ENCODE peak calls at places on chromosome 16, in four cellular contexts. L is mucosa of descending colon; J is CD8-positive, alpha-beta T cell; A is IMR-90. H is an unnamed sample.
A peak's percentile ranks its signal among the peaks of the same experiment; 100 is the strongest.

GRCh38 chr16:70713342-70713741 is 27.5 kb upstream of the MTSS2 start:
- DNase-seq in L (no peak), J (no peak), A (no peak), H (no peak)

GRCh38 chr16:53865492-53865863 is 161.5 kb downstream of the FTO start:
- DNase-seq in L (no peak), J (no peak), A (no peak), H (no peak)

GRCh38 chr16:8788578-8789172 is 8.8 kb downstream of the TMEM186 start:
- DNase-seq in L (peak; percentile 89), J (no peak), A (no peak), H (no peak)

GRCh38 chr16:54585094-54585493 is 298.5 kb upstream of the IRX3 start:
- DNase-seq in L (no peak), J (no peak), A (no peak), H (no peak)

GRCh38 chr16:56874800-56875199 is 9.8 kb downstream of the SLC12A3 start:
- DNase-seq in L (no peak), J (no peak), A (peak; percentile 11), H (no peak)

GRCh38 chr16:3305109-3306068 is at the start of the genes TIGD7 and ZNF75A:
- DNase-seq in L (peak; percentile 88), J (peak; percentile 91), A (peak; percentile 88), H (peak; percentile 97)

GRCh38 chr16:56257260-56257659 is 66.0 kb downstream of the GNAO1 start:
- DNase-seq in L (peak; percentile 65), J (no peak), A (peak; percentile 9), H (no peak)

GRCh38 chr16:27174007-27174406 is 29.3 kb upstream of the KDM8 start:
- DNase-seq in L (peak; percentile 24), J (peak; percentile 71), A (no peak), H (peak; percentile 85)

GRCh38 chr16:10130482-10130996 is 51.7 kb downstream of the GRIN2A start:
- DNase-seq in L (no peak), J (no peak), A (no peak), H (no peak)

GRCh38 chr16:61148930-61149329 is 887.3 kb downstream of the CDH8 start:
- DNase-seq in L (no peak), J (no peak), A (no peak), H (no peak)

GRCh38 chr16:86697715-86698114 is 119.4 kb downstream of the FOXL1 start:
- DNase-seq in L (no peak), J (no peak), A (peak; percentile 49), H (no peak)

GRCh38 chr16:66272461-66272860 is 94.0 kb upstream of the CDH5 start:
- DNase-seq in L (no peak), J (no peak), A (no peak), H (no peak)

GRCh38 chr16:2690852-2691251 is 8.5 kb downstream of the KCTD5 start:
- DNase-seq in L (no peak), J (no peak), A (no peak), H (no peak)

GRCh38 chr16:86570542-86571196 is 4.0 kb downstream of the FOXC2 start:
- DNase-seq in L (no peak), J (no peak), A (no peak), H (no peak)

GRCh38 chr16:57588821-57589220 is 39.6 kb upstream of the ADGRG1 start:
- DNase-seq in L (no peak), J (no peak), A (no peak), H (no peak)

GRCh38 chr16:72829846-72830620 is 217.9 kb downstream of the ZFHX3 start:
- DNase-seq in L (no peak), J (no peak), A (peak; percentile 75), H (no peak)

GRCh38 chr16:23712976-23713375 is at the start of gene ERN2:
- DNase-seq in L (peak; percentile 82), J (no peak), A (no peak), H (peak; percentile 67)

GRCh38 chr16:87789437-87790277 is 23.9 kb upstream of the KLHDC4 start:
- DNase-seq in L (no peak), J (no peak), A (peak; percentile 86), H (no peak)

GRCh38 chr16:79756571-79756970 is 156.0 kb upstream of the MAF start:
- DNase-seq in L (no peak), J (no peak), A (no peak), H (no peak)

GRCh38 chr16:31453255-31454204 is 5.8 kb upstream of the ARMC5 start:
- DNase-seq in L (peak; percentile 51), J (no peak), A (peak; percentile 36), H (peak; percentile 32)

GRCh38 chr16:78127130-78127529 is 27.7 kb downstream of the WWOX start:
- DNase-seq in L (no peak), J (no peak), A (peak; percentile 33), H (no peak)

GRCh38 chr16:78125112-78125844 is 25.8 kb downstream of the WWOX start:
- DNase-seq in L (no peak), J (no peak), A (no peak), H (no peak)

GRCh38 chr16:78126662-78127061 is 27.2 kb downstream of the WWOX start:
- DNase-seq in L (no peak), J (no peak), A (no peak), H (no peak)

GRCh38 chr16:78118469-78119025 is 19.1 kb downstream of the WWOX start:
- DNase-seq in L (no peak), J (no peak), A (no peak), H (no peak)

DNA sequence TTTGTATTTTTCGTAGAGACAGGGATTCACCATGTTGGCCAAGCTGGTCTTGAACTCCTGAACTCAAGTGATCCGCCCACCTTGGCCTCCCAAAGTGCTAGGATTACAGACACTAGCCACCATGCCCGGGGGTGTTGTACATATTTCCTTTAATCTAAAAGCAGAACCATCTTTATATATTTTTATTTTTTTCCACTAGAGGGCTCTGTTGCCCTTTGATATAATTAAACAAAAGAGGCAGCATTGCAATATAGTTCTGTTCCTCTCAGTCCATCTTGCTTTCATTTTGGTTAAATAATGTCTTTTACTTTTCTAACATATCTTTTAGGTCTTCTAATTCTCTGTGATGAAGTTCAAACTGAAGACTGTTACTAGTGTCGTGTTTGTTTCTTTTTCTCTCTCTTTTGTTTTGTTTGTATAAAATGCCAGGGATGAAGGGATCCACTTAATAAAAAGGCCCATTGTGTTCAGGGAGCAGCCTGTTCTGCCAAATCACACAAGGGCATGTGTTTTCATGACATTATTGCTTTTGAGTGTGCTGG is 23.4 kb downstream of the WWOX start:
- DNase-seq in L (no peak), J (no peak), A (peak; percentile 53), H (no peak)
- TF ChIP-seq CTCF in L (no peak), J (peak; percentile 70), A (peak; percentile 61), H (peak; percentile 51)

GRCh38 chr16:12300490-12300889 is 324.0 kb downstream of the SNX29 start:
- DNase-seq in L (no peak), J (no peak), A (no peak), H (no peak)

GRCh38 chr16:12300946-12301500 is 324.5 kb downstream of the SNX29 start:
- DNase-seq in L (no peak), J (no peak), A (no peak), H (no peak)

GRCh38 chr16:12305081-12305596 is 328.6 kb downstream of the SNX29 start:
- DNase-seq in L (no peak), J (no peak), A (no peak), H (no peak)

GRCh38 chr16:12305847-12306246 is 329.3 kb downstream of the SNX29 start:
- DNase-seq in L (no peak), J (no peak), A (no peak), H (no peak)

GRCh38 chr16:12303649-12304048 is 327.1 kb downstream of the SNX29 start:
- DNase-seq in L (no peak), J (no peak), A (peak; percentile 17), H (no peak)
- H3K4me1 ChIP-seq in L (no peaks in the 10 kb centered on the region), J (no peaks in the 10 kb centered on the region), A (no peaks in the 10 kb centered on the region), H (no peaks in the 10 kb centered on the region)

DNA sequence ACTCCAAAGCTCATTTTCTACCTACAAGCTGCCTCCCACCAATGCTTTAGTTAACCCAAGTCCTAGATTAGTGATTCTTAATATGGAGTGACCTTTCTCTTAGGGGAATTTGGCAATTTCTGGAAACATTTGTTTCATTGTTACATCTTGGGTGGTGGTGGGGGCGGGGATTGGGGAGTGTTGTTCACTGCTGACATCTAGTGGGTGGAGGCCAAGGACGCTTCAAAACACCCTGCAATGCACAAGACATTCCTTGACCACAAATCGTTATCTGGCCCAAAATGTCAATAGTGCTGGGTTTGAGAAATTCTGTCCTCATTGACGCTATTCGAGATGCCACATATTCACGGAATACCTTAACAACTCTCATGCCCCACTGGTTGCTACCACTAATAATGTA is 282.9 kb downstream of the RBFOX1 start:
- DNase-seq in L (no peak), J (no peak), A (no peak), H (no peak)
- TF ChIP-seq CTCF in L (no peak), J (no peak), A (no peak), H (no peak)

GRCh38 chr16:69405757-69406156 is 18.7 kb upstream of the CYB5B start:
- DNase-seq in L (no peak), J (no peak), A (no peak), H (no peak)

GRCh38 chr16:69408451-69408850 is 16.0 kb upstream of the CYB5B start:
- DNase-seq in L (peak; percentile 86), J (no peak), A (no peak), H (no peak)

GRCh38 chr16:69407702-69408323 is 16.6 kb upstream of the CYB5B start:
- DNase-seq in L (no peak), J (no peak), A (no peak), H (no peak)

GRCh38 chr16:69405326-69405725 is 19.1 kb upstream of the CYB5B start:
- DNase-seq in L (peak; percentile 38), J (no peak), A (no peak), H (no peak)

DNA sequence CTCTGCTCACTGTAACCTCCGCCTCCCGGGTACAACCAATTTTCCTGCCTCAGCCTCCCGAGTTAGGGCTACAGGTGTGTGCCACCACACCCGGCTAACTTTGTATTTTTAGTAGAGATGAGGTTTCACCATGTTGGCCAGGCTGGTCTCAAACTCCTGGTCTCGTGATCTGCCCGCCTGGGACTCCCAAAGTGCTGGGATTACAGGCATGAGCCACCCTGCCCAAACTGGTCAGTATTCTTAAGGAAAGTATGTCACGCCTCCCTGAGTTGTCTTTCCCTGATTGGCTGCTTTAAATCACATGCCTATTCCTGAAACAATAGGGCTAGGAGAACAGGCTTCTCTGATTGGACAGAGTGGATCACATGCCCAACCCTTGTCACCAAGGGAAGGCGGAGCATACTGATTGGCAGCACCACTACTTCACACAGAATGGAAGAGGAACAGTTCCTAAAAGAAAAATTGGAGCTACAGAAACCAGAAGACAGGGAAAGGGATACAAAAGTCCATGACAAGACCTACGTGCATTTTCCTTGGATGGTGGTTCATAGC is 17.6 kb upstream of the CYB5B start:
- DNase-seq in L (no peak), J (no peak), A (no peak), H (no peak)
- H3K4me1 ChIP-seq in L (peaks cover 33% of the 10 kb centered on the region), J (peaks cover 4% of the 10 kb centered on the region), A (peaks cover 8% of the 10 kb centered on the region), H (no peaks in the 10 kb centered on the region)

GRCh38 chr16:14300631-14301149 is 229.6 kb downstream of the MRTFB start:
- DNase-seq in L (peak; percentile 60), J (peak; percentile 37), A (peak; percentile 85), H (peak; percentile 79)
- TF ChIP-seq CTCF in L (no peak), J (peak; percentile 28), A (peak; percentile 79), H (peak; percentile 49)

DNA sequence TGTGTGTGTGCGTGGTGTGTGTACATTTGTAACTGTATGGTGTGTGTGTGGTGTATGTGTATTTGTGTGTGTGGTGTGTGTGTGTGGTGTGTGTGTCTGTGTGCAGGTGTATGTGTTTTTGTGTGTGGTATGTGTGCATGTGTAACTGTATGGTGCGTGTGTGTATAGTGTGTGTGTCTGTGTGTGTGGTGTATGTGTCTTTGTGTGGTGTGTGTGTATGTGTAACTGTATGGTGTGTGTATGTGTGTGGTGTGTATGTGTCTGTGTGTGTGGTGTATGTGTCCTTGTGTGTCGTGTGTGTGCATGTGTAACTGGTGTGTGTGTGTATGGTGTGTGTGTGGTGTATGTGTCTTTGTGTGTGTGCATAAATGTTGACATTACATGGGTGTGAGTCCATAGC is 163.7 kb upstream of the PLCG2 start:
- DNase-seq in L (no peak), J (no peak), A (no peak), H (no peak)
- H3K4me1 ChIP-seq in L (peaks cover 12% of the 10 kb centered on the region), J (peaks cover 23% of the 10 kb centered on the region), A (peaks cover 8% of the 10 kb centered on the region), H (peaks cover 19% of the 10 kb centered on the region)